ENCODE peak calls at places on chromosomes 12 and 14, in seven cellular contexts. G is mesenchymal stem cell; O is thoracic aorta; V is CD4-positive, alpha-beta memory T cell; C is CD8-positive, alpha-beta memory T cell; H is cardiac muscle cell; M is neural progenitor cell. S is an unnamed sample. For H3K36me3 and H3K27me3, the result is how much of the 10 kb centered on the place peaks cover.

GRCh38 chr14:23562822-23563472 is 4.6 kb downstream of the AP1G2 start:
- DNase-seq in V (peak), O (no peak), G (peak), M (peak), H (peak), C (peak), S (peak)

GRCh38 chr12:14326699-14327098 is 38.8 kb upstream of the ATF7IP start:
- DNase-seq in O (no peak), H (no peak), G (peak), C (no peak), V (no peak), M (no peak), S (no peak)

GRCh38 chr12:40225337-40225983 is 663 bp downstream of the LRRK2 start:
- DNase-seq in H (no peak), G (no peak), O (no peak), M (no peak), C (no peak), V (no peak), S (no peak)

GRCh38 chr12:27504506-27504905 is 19.5 kb upstream of the PPFIBP1 start:
- DNase-seq in H (peak), C (no peak), O (no peak), V (no peak), G (no peak), M (no peak), S (no peak)

GRCh38 chr14:33916663-33917565 is 34.0 kb downstream of the EGLN3 start:
- DNase-seq in H (peak), C (no peak), V (no peak), M (no peak), G (peak), O (no peak), S (peak)

GRCh38 chr12:95204141-95204866 is 13.0 kb downstream of the FGD6 start:
- DNase-seq in C (no peak), M (peak), V (no peak), H (peak), O (no peak), G (peak), S (peak)

GRCh38 chr12:90940872-90941499 is 14.0 kb downstream of the CCER1 start:
- DNase-seq in H (peak), V (peak), C (no peak), O (no peak), M (peak), G (peak), S (peak)

GRCh38 chr12:53207042-53207441 is at the start of gene ITGB7:
- DNase-seq in G (no peak), H (no peak), C (peak), V (peak), O (no peak), M (no peak), S (no peak)

GRCh38 chr12:49633703-49634311 is 10.4 kb downstream of the PRPF40B start:
- DNase-seq in V (no peak), M (no peak), H (no peak), C (no peak), G (no peak), O (no peak), S (no peak)

GRCh38 chr12:113346387-113346786 is 11.5 kb upstream of the SLC8B1 start:
- DNase-seq in G (no peak), H (no peak), M (no peak), O (no peak), V (no peak), C (no peak), S (no peak)

GRCh38 chr14:104433401-104434213 is 146.0 kb upstream of the C14orf180 start:
- DNase-seq in M (no peak), H (no peak), G (no peak), V (no peak), O (no peak), C (no peak), S (no peak)

GRCh38 chr12:12804011-12804410 is 9.1 kb upstream of the DDX47 start:
- DNase-seq in M (no peak), H (no peak), C (no peak), O (no peak), V (no peak), G (peak), S (peak)

GRCh38 chr12:12807970-12808702 is 5.0 kb upstream of the DDX47 start:
- DNase-seq in C (peak), O (no peak), M (no peak), V (peak), H (no peak), G (peak), S (peak)

GRCh38 chr12:12810507-12811143 is 2.5 kb upstream of the DDX47 start:
- DNase-seq in M (no peak), O (no peak), C (no peak), G (no peak), H (no peak), V (no peak), S (peak)

GRCh38 chr12:12804432-12804886 is 8.7 kb upstream of the DDX47 start:
- DNase-seq in C (no peak), O (no peak), M (no peak), G (peak), H (no peak), V (no peak), S (peak)

GRCh38 chr12:12806784-12807516 is 6.2 kb upstream of the DDX47 start:
- DNase-seq in V (no peak), C (no peak), G (no peak), O (no peak), M (no peak), H (no peak), S (no peak)
- H3K36me3 ChIP-seq in V (under half), C (under half), G (under half), O (under half), M (under half), H (under half), S (under half)

GRCh38 chr12:6703631-6704030 is 3.0 kb upstream of the PIANP start:
- DNase-seq in G (peak), V (no peak), M (peak), O (no peak), H (no peak), C (no peak), S (no peak)
- H3K27me3 ChIP-seq in G (under half), V (under half), M (under half), O (under half), H (under half), C (under half), S (under half)

GRCh38 chr12:57783466-57783801 is 847 bp downstream of the TSFM start:
- DNase-seq in M (no peak), C (no peak), O (no peak), G (no peak), H (no peak), V (no peak), S (no peak)
- H3K4me3 ChIP-seq in M (peak), C (peak), O (peak), G (no peak), H (peak), V (peak), S (peak)

GRCh38 chr14:44944107-44944506 is 17.6 kb downstream of the KLHL28 start:
- DNase-seq in C (no peak), H (no peak), G (no peak), V (no peak), M (no peak), O (no peak), S (no peak)

GRCh38 chr14:44945264-44945663 is 16.5 kb downstream of the KLHL28 start:
- DNase-seq in O (no peak), G (no peak), C (no peak), H (peak), V (no peak), M (no peak), S (no peak)

GRCh38 chr14:44942436-44942835 is 19.3 kb downstream of the KLHL28 start:
- DNase-seq in V (no peak), O (no peak), H (no peak), M (no peak), C (no peak), G (no peak), S (no peak)

GRCh38 chr14:44940944-44941343 is 20.8 kb downstream of the KLHL28 start:
- DNase-seq in H (no peak), V (peak), C (no peak), G (no peak), M (no peak), O (no peak), S (no peak)

GRCh38 chr14:44941591-44941990 is 20.2 kb downstream of the KLHL28 start:
- DNase-seq in O (no peak), H (no peak), C (no peak), G (no peak), V (no peak), M (no peak), S (no peak)
- H3K36me3 ChIP-seq in O (under half), H (under half), C (under half), G (half or more), V (under half), M (under half), S (under half)

GRCh38 chr12:2625267-2625666 is 169.5 kb upstream of the FKBP4 start:
- DNase-seq in O (no peak), M (no peak), V (no peak), H (no peak), C (no peak), G (no peak), S (no peak)

GRCh38 chr12:2627343-2628191 is 167.2 kb upstream of the FKBP4 start:
- DNase-seq in C (no peak), V (no peak), G (no peak), H (no peak), M (no peak), O (no peak), S (no peak)

GRCh38 chr12:2631613-2632350 is 163.0 kb upstream of the FKBP4 start:
- DNase-seq in O (no peak), C (no peak), M (no peak), V (no peak), H (no peak), G (no peak), S (no peak)

GRCh38 chr12:2628401-2628800 is 166.4 kb upstream of the FKBP4 start:
- DNase-seq in M (no peak), G (no peak), V (no peak), C (no peak), O (no peak), H (no peak), S (no peak)

GRCh38 chr12:2629051-2629450 is 165.7 kb upstream of the FKBP4 start:
- DNase-seq in G (no peak), V (no peak), C (no peak), M (no peak), H (no peak), O (no peak), S (no peak)
- H3K27me3 ChIP-seq in G (under half), V (under half), C (under half), M (under half), H (under half), O (under half), S (half or more)

DNA sequence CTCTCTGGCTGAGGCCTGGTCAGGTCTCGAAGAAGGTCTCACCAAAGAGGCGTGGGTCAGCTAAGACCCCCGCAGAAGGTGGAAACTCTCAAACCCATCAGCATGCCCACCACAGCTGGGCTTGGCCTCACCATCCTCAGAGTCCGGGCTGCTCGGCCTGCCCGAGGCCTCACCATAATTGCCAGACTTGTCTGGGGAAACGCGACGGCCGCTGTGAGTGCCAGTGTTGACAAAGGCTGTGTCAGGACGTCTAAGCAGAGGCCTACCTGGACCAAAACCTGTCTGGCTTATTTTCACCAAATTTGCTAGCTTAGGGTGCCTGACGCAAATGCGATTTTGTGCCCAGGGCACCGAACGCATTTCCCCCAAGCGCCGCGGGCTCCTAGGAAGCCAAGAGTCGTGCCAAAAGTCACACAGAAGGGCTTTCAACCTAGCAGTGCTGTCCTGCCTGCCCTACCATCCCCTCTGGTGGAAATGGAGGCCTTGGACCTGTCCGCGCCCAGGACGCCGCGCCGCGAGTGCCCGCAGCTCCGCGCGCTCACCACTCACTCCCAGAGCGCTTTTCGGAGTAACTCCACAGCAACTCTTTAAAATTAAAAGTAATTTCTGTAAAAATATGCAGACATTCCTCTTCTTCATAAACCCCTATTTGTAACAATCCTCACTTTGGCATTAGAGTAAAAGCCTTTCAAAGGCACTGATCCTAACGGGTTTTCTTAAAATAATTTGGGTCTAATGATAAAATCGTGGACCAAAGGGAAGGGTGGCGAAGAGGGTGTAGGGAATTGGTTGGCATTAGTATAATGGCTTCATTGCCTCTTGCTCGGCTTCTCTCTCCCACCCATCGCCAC is 1.2 kb upstream of the ALX1 start:
- DNase-seq in H (no peak), C (no peak), G (peak), M (peak), V (no peak), O (no peak), S (no peak)
- H3K4me3 ChIP-seq in H (peak), C (no peak), G (no peak), M (peak), V (no peak), O (no peak), S (no peak)

S was measured in PC-3.